ENCODE peak calls at places on chromosomes 4 and X, in four cellular contexts. One of them, this sample, is unnamed.
A peak's percentile ranks its signal among the peaks of the same experiment; 100 is the strongest.

GRCh38 chrX:72316408-72317079 is 10.8 kb upstream of the CITED1 start:
- DNase-seq in choroid plexus epithelial cell: no peak
- DNase-seq in CD8-positive, alpha-beta T cell: no peak
- DNase-seq in MCF 10A: no peak
- DNase-seq in this sample: no peak

GRCh38 chr4:121181493-121181892 is 17.4 kb upstream of the TNIP3 start:
- DNase-seq in choroid plexus epithelial cell: no peak
- DNase-seq in CD8-positive, alpha-beta T cell: no peak
- DNase-seq in MCF 10A: no peak
- DNase-seq in this sample: no peak

GRCh38 chrX:96372313-96373046 is 312.2 kb upstream of the DIAPH2 start:
- DNase-seq in choroid plexus epithelial cell: peak; percentile 80
- DNase-seq in CD8-positive, alpha-beta T cell: no peak
- DNase-seq in MCF 10A: peak; percentile 64
- DNase-seq in this sample: peak; percentile 14

GRCh38 chr4:10926025-10926424 is 241.5 kb upstream of the CLNK start:
- DNase-seq in choroid plexus epithelial cell: peak; percentile 46
- DNase-seq in CD8-positive, alpha-beta T cell: no peak
- DNase-seq in MCF 10A: peak; percentile 69
- DNase-seq in this sample: no peak

GRCh38 chr4:84855774-84856173 is 110.7 kb downstream of the WDFY3 start:
- DNase-seq in choroid plexus epithelial cell: no peak
- DNase-seq in CD8-positive, alpha-beta T cell: no peak
- DNase-seq in MCF 10A: no peak
- DNase-seq in this sample: no peak

GRCh38 chrX:153560000-153560399 is 38.9 kb downstream of the CCNQ start:
- DNase-seq in choroid plexus epithelial cell: peak; percentile 43
- DNase-seq in CD8-positive, alpha-beta T cell: no peak
- DNase-seq in MCF 10A: no peak
- DNase-seq in this sample: no peak

GRCh38 chr4:29565256-29565655 is 1154.9 kb upstream of the PCDH7 start:
- DNase-seq in choroid plexus epithelial cell: no peak
- DNase-seq in CD8-positive, alpha-beta T cell: no peak
- DNase-seq in MCF 10A: no peak
- DNase-seq in this sample: no peak

GRCh38 chrX:48496660-48497059 is 12.1 kb upstream of the PORCN start:
- DNase-seq in choroid plexus epithelial cell: peak; percentile 21
- DNase-seq in CD8-positive, alpha-beta T cell: no peak
- DNase-seq in MCF 10A: no peak
- DNase-seq in this sample: no peak

GRCh38 chrX:154505726-154506125 is 10.3 kb downstream of the FAM3A start:
- DNase-seq in choroid plexus epithelial cell: peak; percentile 65
- DNase-seq in CD8-positive, alpha-beta T cell: no peak
- DNase-seq in MCF 10A: peak; percentile 57
- DNase-seq in this sample: peak; percentile 4

GRCh38 chrX:153769865-153770605 is 6.0 kb downstream of the PLXNB3 start:
- DNase-seq in choroid plexus epithelial cell: no peak
- DNase-seq in CD8-positive, alpha-beta T cell: peak; percentile 2
- DNase-seq in MCF 10A: no peak
- DNase-seq in this sample: peak; percentile 33

GRCh38 chrX:154325541-154325940 is 29.9 kb downstream of the TKTL1 start:
- DNase-seq in choroid plexus epithelial cell: peak; percentile 39
- DNase-seq in CD8-positive, alpha-beta T cell: no peak
- DNase-seq in MCF 10A: peak; percentile 56
- DNase-seq in this sample: no peak

GRCh38 chr4:185813133-185813532 is 1.1 kb upstream of the SORBS2 start:
- DNase-seq in choroid plexus epithelial cell: no peak
- DNase-seq in CD8-positive, alpha-beta T cell: no peak
- DNase-seq in MCF 10A: no peak
- DNase-seq in this sample: no peak

GRCh38 chr4:101191302-101192098 is 155.8 kb downstream of the PPP3CA start:
- DNase-seq in choroid plexus epithelial cell: peak; percentile 87
- DNase-seq in CD8-positive, alpha-beta T cell: no peak
- DNase-seq in MCF 10A: no peak
- DNase-seq in this sample: no peak

GRCh38 chrX:57643698-57644097 is 36.4 kb downstream of the NLRP2B start:
- DNase-seq in choroid plexus epithelial cell: peak; percentile 23
- DNase-seq in CD8-positive, alpha-beta T cell: no peak
- DNase-seq in MCF 10A: peak; percentile 9
- DNase-seq in this sample: no peak

GRCh38 chrX:73481521-73481920 is 34.7 kb downstream of the CDX4 start:
- DNase-seq in choroid plexus epithelial cell: no peak
- DNase-seq in CD8-positive, alpha-beta T cell: no peak
- DNase-seq in MCF 10A: no peak
- DNase-seq in this sample: no peak

GRCh38 chr4:103754844-103755243 is 35.1 kb upstream of the TACR3 start:
- DNase-seq in choroid plexus epithelial cell: no peak
- DNase-seq in CD8-positive, alpha-beta T cell: no peak
- DNase-seq in MCF 10A: peak; percentile 98
- DNase-seq in this sample: no peak

GRCh38 chr4:39047691-39048090 is 14.3 kb upstream of the KLHL5 start:
- DNase-seq in choroid plexus epithelial cell: peak; percentile 52
- DNase-seq in CD8-positive, alpha-beta T cell: no peak
- DNase-seq in MCF 10A: no peak
- DNase-seq in this sample: no peak

GRCh38 chr4:142402156-142402555 is 443.9 kb downstream of the INPP4B start:
- DNase-seq in choroid plexus epithelial cell: no peak
- DNase-seq in CD8-positive, alpha-beta T cell: no peak
- DNase-seq in MCF 10A: peak; percentile 17
- DNase-seq in this sample: no peak

DNA sequence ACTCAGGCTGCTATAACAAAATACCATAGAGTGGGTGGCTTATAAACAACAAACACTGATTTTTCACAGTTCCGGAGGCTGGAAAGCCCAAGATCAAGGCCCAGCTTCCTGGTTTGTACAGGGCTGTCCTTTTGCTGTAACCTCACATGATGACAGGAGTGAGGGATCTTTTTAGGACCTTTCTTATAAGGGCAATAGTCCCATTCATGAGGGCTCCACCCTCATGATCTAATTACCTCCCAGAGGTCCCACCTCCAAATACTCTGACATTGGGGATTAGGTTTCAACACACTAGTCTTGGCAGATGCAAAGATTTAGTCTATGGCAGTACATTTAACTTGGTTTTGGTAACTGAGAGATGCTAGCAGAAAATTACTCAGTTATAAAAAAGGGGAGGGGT is 20.9 kb downstream of the GPAT3 start:
- DNase-seq in choroid plexus epithelial cell: no peak
- DNase-seq in CD8-positive, alpha-beta T cell: no peak
- DNase-seq in MCF 10A: no peak
- DNase-seq in this sample: no peak
- TF ChIP-seq CTCF in choroid plexus epithelial cell: no peak
- TF ChIP-seq CTCF in CD8-positive, alpha-beta T cell: no peak
- TF ChIP-seq CTCF in MCF 10A: no peak
- TF ChIP-seq CTCF in this sample: no peak

GRCh38 chr4:108683479-108683878 is 33.1 kb downstream of the OSTC start:
- DNase-seq in choroid plexus epithelial cell: peak; percentile 74
- DNase-seq in CD8-positive, alpha-beta T cell: no peak
- DNase-seq in MCF 10A: peak; percentile 53
- DNase-seq in this sample: no peak
- TF ChIP-seq CTCF in choroid plexus epithelial cell: peak; percentile 52
- TF ChIP-seq CTCF in CD8-positive, alpha-beta T cell: no peak
- TF ChIP-seq CTCF in MCF 10A: peak; percentile 30
- TF ChIP-seq CTCF in this sample: peak; percentile 16

DNA sequence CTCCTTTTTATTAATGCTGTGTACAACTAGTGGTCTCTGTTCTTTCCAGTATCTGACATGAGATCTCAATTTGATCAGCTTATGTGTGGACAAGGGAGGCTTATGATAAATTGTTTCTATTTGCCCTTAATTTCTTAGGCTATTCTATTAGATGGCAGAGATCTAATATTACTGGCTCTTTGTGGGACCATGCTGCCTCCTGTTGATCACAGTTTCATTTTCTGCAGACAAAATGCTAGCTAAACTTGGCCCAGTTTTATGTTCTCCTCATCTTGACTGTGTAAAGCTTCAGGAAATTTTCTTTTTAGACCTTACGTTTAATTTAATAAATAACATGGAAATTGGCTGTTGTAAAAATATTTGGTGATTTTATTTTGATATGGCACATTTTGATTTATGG is 627.1 kb upstream of the AADAT start:
- DNase-seq in choroid plexus epithelial cell: peak; percentile 61
- DNase-seq in CD8-positive, alpha-beta T cell: no peak
- DNase-seq in MCF 10A: no peak
- DNase-seq in this sample: no peak
- TF ChIP-seq CTCF in choroid plexus epithelial cell: peak; percentile 66
- TF ChIP-seq CTCF in CD8-positive, alpha-beta T cell: no peak
- TF ChIP-seq CTCF in MCF 10A: no peak
- TF ChIP-seq CTCF in this sample: peak; percentile 28

GRCh38 chr4:126051709-126052424 is 737.1 kb downstream of the FAT4 start:
- DNase-seq in choroid plexus epithelial cell: peak; percentile 92
- DNase-seq in CD8-positive, alpha-beta T cell: no peak
- DNase-seq in MCF 10A: peak; percentile 33
- DNase-seq in this sample: no peak
- TF ChIP-seq CTCF in choroid plexus epithelial cell: peak; percentile 56
- TF ChIP-seq CTCF in CD8-positive, alpha-beta T cell: no peak
- TF ChIP-seq CTCF in MCF 10A: no peak
- TF ChIP-seq CTCF in this sample: no peak

GRCh38 chrX:9341305-9342201 is 123.3 kb upstream of the TBL1X start:
- DNase-seq in choroid plexus epithelial cell: peak; percentile 76
- DNase-seq in CD8-positive, alpha-beta T cell: peak; percentile 59
- DNase-seq in MCF 10A: peak; percentile 56
- DNase-seq in this sample: peak; percentile 77
- TF ChIP-seq CTCF in choroid plexus epithelial cell: no peak
- TF ChIP-seq CTCF in CD8-positive, alpha-beta T cell: no peak
- TF ChIP-seq CTCF in MCF 10A: no peak
- TF ChIP-seq CTCF in this sample: peak; percentile 22

DNA sequence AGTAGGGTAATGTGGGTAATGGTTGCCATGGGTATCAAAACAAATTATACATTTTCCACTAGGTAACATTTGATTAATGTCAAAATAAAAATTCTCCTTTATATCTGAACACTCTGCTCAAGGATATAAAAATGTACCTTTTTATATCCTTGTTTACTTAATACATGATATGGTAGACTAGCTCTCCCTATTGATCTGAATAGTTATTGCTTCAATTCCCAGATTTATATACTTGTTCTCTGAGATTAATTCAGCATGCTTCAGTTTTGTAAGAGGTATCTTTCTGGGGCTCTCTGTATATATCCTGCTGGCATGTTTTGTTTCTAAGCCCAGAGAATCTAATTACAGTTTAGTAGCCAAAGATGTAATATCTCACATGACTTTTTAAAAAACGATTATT is 169.7 kb downstream of the NPNT start:
- DNase-seq in choroid plexus epithelial cell: no peak
- DNase-seq in CD8-positive, alpha-beta T cell: no peak
- DNase-seq in MCF 10A: no peak
- DNase-seq in this sample: no peak
- TF ChIP-seq CTCF in choroid plexus epithelial cell: no peak
- TF ChIP-seq CTCF in CD8-positive, alpha-beta T cell: no peak
- TF ChIP-seq CTCF in MCF 10A: no peak
- TF ChIP-seq CTCF in this sample: no peak

GRCh38 chr4:30720021-30720655 is at the start of gene PCDH7:
- DNase-seq in choroid plexus epithelial cell: peak; percentile 64
- DNase-seq in CD8-positive, alpha-beta T cell: no peak
- DNase-seq in MCF 10A: peak; percentile 78
- DNase-seq in this sample: peak; percentile 50

GRCh38 chr4:30722092-30722915 is 2.1 kb downstream of the PCDH7 start:
- DNase-seq in choroid plexus epithelial cell: no peak
- DNase-seq in CD8-positive, alpha-beta T cell: no peak
- DNase-seq in MCF 10A: no peak
- DNase-seq in this sample: no peak

GRCh38 chr4:30720656-30721352 is 635 bp downstream of the PCDH7 start:
- DNase-seq in choroid plexus epithelial cell: peak; percentile 44
- DNase-seq in CD8-positive, alpha-beta T cell: no peak
- DNase-seq in MCF 10A: peak; percentile 64
- DNase-seq in this sample: peak; percentile 20

GRCh38 chr4:30722916-30723270 is 2.7 kb downstream of the PCDH7 start:
- DNase-seq in choroid plexus epithelial cell: no peak
- DNase-seq in CD8-positive, alpha-beta T cell: no peak
- DNase-seq in MCF 10A: no peak
- DNase-seq in this sample: peak; percentile 8

GRCh38 chr4:30721353-30722091 is 1.4 kb downstream of the PCDH7 start:
- DNase-seq in choroid plexus epithelial cell: peak; percentile 36
- DNase-seq in CD8-positive, alpha-beta T cell: no peak
- DNase-seq in MCF 10A: peak; percentile 34
- DNase-seq in this sample: peak; percentile 22
- TF ChIP-seq CTCF in choroid plexus epithelial cell: no peak
- TF ChIP-seq CTCF in CD8-positive, alpha-beta T cell: no peak
- TF ChIP-seq CTCF in MCF 10A: peak; percentile 11
- TF ChIP-seq CTCF in this sample: no peak

This sample was measured in GM13977.